ENCODE peak calls at places on chromosomes 7 and 10, in five cellular contexts. B is Panc1, E is heart left ventricle, Y is heart right ventricle, K is RWPE2. M is an unnamed sample.

GRCh38 chr10:99630439-99630838 is 10.2 kb upstream of the SLC25A28 start:
- DNase-seq in B (no peak), K (no peak), Y (no peak), E (no peak), M (peak; percentile 69)

GRCh38 chr10:81903472-81903871 is 28.5 kb downstream of the NRG3 start:
- DNase-seq in E (no peak), B (no peak), K (no peak), Y (no peak), M (no peak)

GRCh38 chr7:95213809-95214492 is 110.4 kb downstream of the PON1 start:
- DNase-seq in E (peak; percentile 70), K (no peak), Y (peak; percentile 66), B (no peak), M (peak; percentile 94)

GRCh38 chr7:33072471-33072870 is 9.9 kb upstream of the NT5C3A start:
- DNase-seq in Y (no peak), K (no peak), B (no peak), E (peak; percentile 41), M (peak; percentile 80)

GRCh38 chr7:92785923-92786322 is 50.5 kb downstream of the CDK6 start:
- DNase-seq in Y (no peak), E (no peak), B (no peak), K (no peak), M (peak; percentile 78)

GRCh38 chr10:85492684-85493083 is 873.9 kb downstream of the GRID1 start:
- DNase-seq in K (no peak), B (no peak), Y (no peak), E (no peak), M (no peak)

GRCh38 chr7:55026086-55026790 is 7.4 kb downstream of the EGFR start:
- DNase-seq in K (no peak), E (no peak), Y (no peak), B (no peak), M (no peak)

GRCh38 chr10:74976565-74976964 is 134.9 kb upstream of the SAMD8 start:
- DNase-seq in B (no peak), Y (no peak), E (no peak), K (no peak), M (no peak)

GRCh38 chr10:1670541-1671365 is 66.6 kb downstream of the ADARB2 start:
- DNase-seq in E (no peak), K (no peak), Y (no peak), B (no peak), M (no peak)

GRCh38 chr10:22321831-22322662 is 1.1 kb downstream of the BMI1 start:
- DNase-seq in B (no peak), K (no peak), E (no peak), Y (peak; percentile 45), M (no peak)

GRCh38 chr7:27174077-27175004 is at the start of gene HOXA10:
- DNase-seq in B (no peak), K (peak; percentile 76), E (no peak), Y (no peak), M (no peak)

GRCh38 chr7:135774284-135774683 is 25.7 kb upstream of the FAM180A start:
- DNase-seq in K (no peak), Y (no peak), B (peak; percentile 12), E (peak; percentile 33), M (peak; percentile 20)

GRCh38 chr7:110375068-110375467 is 715.9 kb upstream of the LRRN3 start:
- DNase-seq in K (no peak), B (no peak), Y (no peak), E (no peak), M (no peak)

GRCh38 chr10:20271490-20271889 is 455.3 kb downstream of the PLXDC2 start:
- DNase-seq in E (no peak), K (no peak), B (no peak), Y (no peak), M (no peak)

GRCh38 chr7:112444505-112444904 is 5.8 kb upstream of the IFRD1 start:
- DNase-seq in E (no peak), Y (no peak), K (no peak), B (no peak), M (no peak)

GRCh38 chr10:61284222-61284890 is 168.8 kb downstream of the TMEM26 start:
- DNase-seq in B (peak; percentile 64), Y (no peak), E (peak; percentile 10), K (no peak), M (peak; percentile 69)

GRCh38 chr7:34756691-34757090 is 98.7 kb downstream of the NPSR1 start:
- DNase-seq in E (no peak), K (no peak), B (no peak), Y (no peak), M (no peak)

GRCh38 chr7:73330772-73331171 is 2.8 kb downstream of the FKBP6 start:
- DNase-seq in E (no peak), B (no peak), K (no peak), Y (no peak), M (no peak)

GRCh38 chr7:45987521-45988290 is 66.6 kb upstream of the IGFBP3 start:
- DNase-seq in E (no peak), B (no peak), K (no peak), Y (no peak), M (no peak)

GRCh38 chr7:48035967-48036478 is 680 bp downstream of the C7orf57 start:
- DNase-seq in K (no peak), B (no peak), E (peak; percentile 25), Y (peak; percentile 52), M (peak; percentile 49)

GRCh38 chr10:64033710-64034109 is 512.5 kb downstream of the REEP3 start:
- DNase-seq in K (no peak), E (no peak), B (no peak), Y (no peak), M (no peak)

GRCh38 chr10:80893256-80893655 is 355.6 kb downstream of the SH2D4B start:
- DNase-seq in E (no peak), K (no peak), B (no peak), Y (no peak), M (no peak)

GRCh38 chr10:114714281-114714741 is 56.2 kb upstream of the ABLIM1 start:
- DNase-seq in E (peak; percentile 54), B (peak; percentile 93), Y (no peak), K (peak; percentile 72), M (peak; percentile 89)

DNA sequence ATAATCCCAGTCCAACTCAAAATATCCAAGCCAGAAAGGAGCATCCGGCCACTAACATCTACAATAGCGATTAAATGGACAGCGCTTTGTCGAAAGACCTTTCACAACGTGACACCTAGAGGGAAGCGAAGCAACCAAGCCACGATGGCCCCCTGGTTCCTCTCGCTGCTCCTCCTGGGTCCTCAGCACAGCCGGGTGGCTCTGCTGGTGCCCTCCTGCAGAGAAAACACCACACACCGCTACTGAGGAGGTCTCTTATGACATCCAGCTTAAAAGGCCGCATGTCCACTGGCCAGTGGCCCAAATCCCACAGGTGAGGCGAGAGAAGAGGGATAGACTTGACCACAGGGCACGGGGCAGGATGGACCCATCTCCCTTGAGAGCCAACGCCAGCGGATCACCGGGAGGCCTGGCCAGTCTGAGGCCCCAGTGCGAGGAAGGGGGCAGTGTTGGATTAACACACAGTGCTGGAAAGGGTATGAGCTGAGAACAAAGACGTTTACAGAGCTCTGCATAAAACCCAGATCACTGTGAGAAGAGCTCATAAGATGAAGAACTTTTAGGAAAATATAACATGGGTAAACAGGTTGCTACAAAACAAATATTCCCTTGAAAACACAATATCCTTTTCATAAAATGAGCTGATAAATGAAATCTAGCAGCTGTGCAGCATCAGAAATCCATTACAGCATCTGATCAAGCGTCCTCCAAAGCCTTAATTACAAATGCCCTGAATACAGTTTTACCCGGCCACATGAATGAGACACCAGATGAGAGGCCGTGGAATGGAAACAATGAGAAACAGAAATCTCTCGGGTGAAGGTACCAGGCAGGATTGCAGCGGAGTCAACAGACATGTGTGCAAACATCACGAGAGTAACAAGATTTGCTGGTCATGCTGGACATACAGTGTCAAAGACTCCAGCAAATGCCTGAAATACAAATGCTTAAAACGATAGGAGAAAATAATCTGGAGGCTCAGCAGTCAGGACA is 236.7 kb downstream of the DIP2C start:
- DNase-seq in B (no peak), E (no peak), Y (no peak), K (no peak), M (no peak)
- TF ChIP-seq CTCF in B (no peak), E (no peak), Y (no peak), K (no peak), M (no peak)

GRCh38 chr7:101871351-101871750 is 53.9 kb downstream of the CUX1 start:
- DNase-seq in K (no peak), E (no peak), Y (no peak), B (no peak), M (no peak)
- H3K4me3 ChIP-seq in K (no peak overlapping the region), E (no peak overlapping the region), Y (no peak overlapping the region), B (no peak overlapping the region), M (no peak overlapping the region)

GRCh38 chr7:66839814-66840213 is 81.2 kb upstream of the TMEM248 start:
- DNase-seq in E (no peak), B (no peak), Y (no peak), K (no peak), M (no peak)

GRCh38 chr7:66840316-66840715 is 80.7 kb upstream of the TMEM248 start:
- DNase-seq in K (no peak), E (no peak), Y (no peak), B (no peak), M (no peak)

GRCh38 chr7:66837661-66838060 is 83.4 kb upstream of the TMEM248 start:
- DNase-seq in B (no peak), E (no peak), Y (no peak), K (no peak), M (no peak)

GRCh38 chr7:66832531-66833351 is 88.3 kb upstream of the TMEM248 start:
- DNase-seq in K (no peak), E (no peak), B (no peak), Y (no peak), M (no peak)

GRCh38 chr7:66837007-66837406 is 84.0 kb upstream of the TMEM248 start:
- DNase-seq in B (no peak), Y (no peak), K (no peak), E (no peak), M (peak; percentile 12)
- TF ChIP-seq CTCF in B (no peak), Y (no peak), K (peak; percentile 29), E (no peak), M (peak; percentile 48)

GRCh38 chr10:24239289-24239688 is 30.4 kb downstream of the KIAA1217 start:
- DNase-seq in B (no peak), E (no peak), K (no peak), Y (no peak), M (no peak)

GRCh38 chr10:24241536-24241935 is 32.6 kb downstream of the KIAA1217 start:
- DNase-seq in E (no peak), Y (no peak), B (no peak), K (no peak), M (no peak)

GRCh38 chr10:24237801-24238390 is 29.0 kb downstream of the KIAA1217 start:
- DNase-seq in E (no peak), Y (no peak), B (no peak), K (no peak), M (no peak)

GRCh38 chr10:24240001-24240751 is 31.2 kb downstream of the KIAA1217 start:
- DNase-seq in E (no peak), B (no peak), K (no peak), Y (no peak), M (peak; percentile 48)

DNA sequence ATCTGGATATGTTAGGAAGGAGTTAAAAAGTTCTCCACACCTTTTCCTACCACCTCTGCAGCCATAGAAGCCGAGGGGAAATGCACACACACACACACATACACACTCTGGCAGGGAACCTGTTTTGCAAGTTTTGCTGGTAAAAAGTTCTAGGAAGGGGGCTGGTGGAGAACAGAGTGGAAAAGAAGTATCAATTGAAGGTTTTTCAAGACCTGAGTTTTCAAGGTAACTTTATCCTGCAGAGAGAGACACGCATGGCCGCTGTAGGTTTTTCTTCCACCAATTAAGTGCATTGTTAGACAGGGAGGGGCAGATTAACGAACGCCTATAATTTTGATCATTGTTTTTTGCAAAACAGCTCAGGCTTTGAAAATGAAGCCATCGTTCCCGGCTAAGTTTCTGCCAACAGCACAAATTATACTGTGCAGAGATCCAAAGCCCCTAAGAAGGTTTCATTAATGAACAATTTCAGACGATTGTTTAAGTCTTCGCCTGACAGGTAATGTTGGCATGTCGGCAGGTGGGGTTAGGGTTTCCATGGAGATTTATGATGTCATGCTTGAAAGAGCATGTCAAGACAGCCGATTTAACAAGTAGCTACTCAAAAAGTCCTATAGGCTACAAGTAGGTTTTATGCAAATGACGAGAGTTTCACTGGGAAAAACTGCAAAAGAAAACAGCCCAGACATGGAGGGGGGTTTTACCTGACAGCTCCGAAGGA is 29.7 kb downstream of the KIAA1217 start:
- DNase-seq in B (no peak), K (no peak), E (no peak), Y (no peak), M (no peak)
- H3K4me3 ChIP-seq in B (no peak overlapping the region), K (peak overlapping the region; percentile 34), E (no peak overlapping the region), Y (no peak overlapping the region), M (no peak overlapping the region)

M was measured in cardiac fibroblast.